ENCODE peak calls at places on chromosomes 5 and 9, in seven cellular contexts. Y is neural progenitor cell; G is IMR-90; V is tibial artery; E is CD8-positive, alpha-beta T cell; D is fibroblast of lung; F is right atrium auricular region. I is an unnamed sample.

GRCh38 chr5:135318924-135319323 is 80.1 kb downstream of the MACROH2A1 start:
- DNase-seq in F (peak), D (no peak), E (no peak), Y (no peak), G (no peak), V (no peak), I (no peak)

GRCh38 chr5:134649163-134649916 is 755 bp downstream of the SEC24A start:
- DNase-seq in D (no peak), G (peak), E (no peak), V (peak), F (no peak), Y (no peak), I (no peak)

GRCh38 chr5:156328176-156328575 is 1.2 kb downstream of the SGCD start:
- DNase-seq in F (no peak), Y (no peak), G (peak), E (no peak), D (peak), V (no peak), I (no peak)

GRCh38 chr9:136995772-136996308 is 528 bp downstream of the CLIC3 start:
- DNase-seq in Y (no peak), D (peak), F (no peak), E (no peak), G (peak), V (no peak), I (no peak)

GRCh38 chr5:148457183-148457620 is 73.4 kb downstream of the FBXO38 start:
- DNase-seq in F (no peak), D (no peak), G (no peak), V (no peak), Y (peak), E (peak), I (peak)

GRCh38 chr9:137070906-137071275 is 534 bp upstream of the SAPCD2 start:
- DNase-seq in D (no peak), F (no peak), Y (no peak), V (no peak), G (no peak), E (no peak), I (no peak)

GRCh38 chr5:54311178-54311811 is 922 bp upstream of the ARL15 start:
- DNase-seq in E (no peak), G (peak), F (no peak), D (peak), Y (no peak), V (no peak), I (no peak)

GRCh38 chr9:123997665-123998277 is 13.8 kb upstream of the LHX2 start:
- DNase-seq in F (no peak), G (peak), D (no peak), V (peak), Y (peak), E (no peak), I (no peak)

GRCh38 chr5:81971086-81971693 is 633 bp upstream of the ATG10 start:
- DNase-seq in G (peak), V (no peak), D (peak), Y (peak), E (no peak), F (no peak), I (no peak)

GRCh38 chr5:170273968-170274710 is 23.4 kb downstream of the LCP2 start:
- DNase-seq in V (no peak), E (peak), D (peak), Y (peak), F (no peak), G (no peak), I (no peak)

GRCh38 chr9:130444565-130445221 is at the start of gene ASS1:
- DNase-seq in E (peak), F (peak), Y (peak), D (no peak), G (no peak), V (peak), I (no peak)

GRCh38 chr5:170121321-170121720 is 15.6 kb downstream of the FOXI1 start:
- DNase-seq in E (no peak), F (no peak), Y (no peak), D (peak), V (no peak), G (peak), I (no peak)

GRCh38 chr5:9361835-9362234 is 184.0 kb downstream of the SEMA5A start:
- DNase-seq in G (peak), E (no peak), D (peak), F (peak), Y (peak), V (no peak), I (no peak)

GRCh38 chr5:84487963-84488362 is 103.3 kb upstream of the EDIL3 start:
- DNase-seq in Y (no peak), E (no peak), D (peak), F (peak), V (no peak), G (peak), I (no peak)

GRCh38 chr9:129525781-129526180 is 95.1 kb downstream of the C9orf50 start:
- DNase-seq in V (no peak), D (no peak), E (no peak), F (no peak), Y (no peak), G (no peak), I (no peak)

GRCh38 chr9:131539223-131539923 is 6.0 kb upstream of the PRRT1B start:
- DNase-seq in F (no peak), Y (no peak), V (no peak), E (peak), D (no peak), G (no peak), I (no peak)

GRCh38 chr9:13787234-13787833 is 507.8 kb upstream of the MPDZ start:
- DNase-seq in G (peak), V (no peak), D (peak), Y (no peak), E (no peak), F (no peak), I (peak)

GRCh38 chr5:52077941-52078825 is 694.9 kb downstream of the ISL1 start:
- DNase-seq in F (no peak), V (no peak), Y (peak), E (no peak), D (no peak), G (no peak), I (no peak)

GRCh38 chr9:95836072-95836471 is 39.4 kb upstream of the ERCC6L2 start:
- DNase-seq in E (no peak), F (no peak), G (peak), D (peak), Y (no peak), V (no peak), I (no peak)

GRCh38 chr5:38463634-38464521 is 92.6 kb downstream of the LIFR start:
- DNase-seq in D (peak), F (no peak), Y (no peak), V (no peak), E (no peak), G (peak), I (peak)

GRCh38 chr5:167570431-167570830 is 721.0 kb upstream of the WWC1 start:
- DNase-seq in V (no peak), G (no peak), E (no peak), D (no peak), F (no peak), Y (no peak), I (no peak)

GRCh38 chr9:84851935-84852585 is 182.5 kb downstream of the NTRK2 start:
- DNase-seq in D (peak), G (peak), F (peak), Y (peak), E (no peak), V (peak), I (no peak)

GRCh38 chr9:136944519-136945332 is at the start of the genes C8G and FBXW5:
- DNase-seq in D (peak), F (peak), V (peak), E (peak), G (peak), Y (peak), I (peak)

GRCh38 chr5:79759848-79760247 is 70.2 kb downstream of the CMYA5 start:
- DNase-seq in G (no peak), E (no peak), Y (no peak), D (peak), F (no peak), V (no peak), I (no peak)

GRCh38 chr5:17248999-17249634 is 31.7 kb downstream of the BASP1 start:
- DNase-seq in D (peak), E (no peak), V (peak), F (peak), G (peak), Y (no peak), I (no peak)
- H3K27ac ChIP-seq in D (peak), E (no peak), V (peak), F (no peak), G (peak), Y (no peak), I (no peak)

GRCh38 chr5:34692781-34693180 is 36.7 kb downstream of the RAI14 start:
- DNase-seq in E (no peak), D (no peak), Y (no peak), G (no peak), V (no peak), F (no peak), I (no peak)

GRCh38 chr5:34690898-34691297 is 34.8 kb downstream of the RAI14 start:
- DNase-seq in F (no peak), E (no peak), Y (no peak), G (no peak), D (no peak), V (no peak), I (no peak)

GRCh38 chr5:34688015-34688800 is 32.1 kb downstream of the RAI14 start:
- DNase-seq in F (no peak), G (no peak), E (no peak), D (peak), V (no peak), Y (no peak), I (no peak)

GRCh38 chr5:34691326-34691725 is 35.2 kb downstream of the RAI14 start:
- DNase-seq in V (no peak), Y (no peak), D (peak), G (no peak), E (no peak), F (no peak), I (no peak)

GRCh38 chr5:34690301-34690700 is 34.2 kb downstream of the RAI14 start:
- DNase-seq in D (no peak), V (no peak), G (no peak), F (no peak), E (no peak), Y (no peak), I (no peak)
- TF ChIP-seq CTCF in D (no peak), V (no peak), G (no peak), F (no peak), E (no peak), Y (no peak), I (no peak)

DNA sequence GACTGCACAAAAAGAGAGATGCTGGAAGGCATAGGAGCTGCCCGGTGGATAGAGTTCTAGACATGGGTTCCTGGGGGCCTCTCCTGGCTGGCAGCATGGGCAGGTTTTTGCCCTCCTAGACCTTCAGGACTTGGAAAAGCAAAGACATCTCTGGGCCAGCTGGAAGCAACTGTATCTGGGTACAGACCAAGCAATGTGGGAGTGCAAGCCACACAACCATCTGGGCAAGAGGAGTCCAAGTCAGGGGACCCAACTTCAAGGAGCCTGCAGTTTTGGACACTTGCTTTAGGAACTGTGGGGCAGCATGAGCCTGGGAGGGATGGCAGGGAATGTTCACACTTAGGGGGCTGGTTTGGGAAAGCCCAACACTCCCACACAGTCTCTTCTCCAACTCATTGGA is 323.3 kb downstream of the GADD45G start:
- DNase-seq in D (no peak), E (no peak), Y (no peak), G (no peak), F (peak), V (no peak), I (no peak)
- H3K27ac ChIP-seq in D (no peak), E (no peak), Y (no peak), G (no peak), F (no peak), V (no peak), I (no peak)

GRCh38 chr9:121376214-121376830 is 6.3 kb upstream of the STOM start:
- DNase-seq in F (no peak), E (no peak), G (peak), Y (no peak), V (no peak), D (peak), I (no peak)
- TF ChIP-seq CTCF in F (peak), E (peak), G (peak), Y (peak), V (peak), D (peak), I (peak)

GRCh38 chr5:72283358-72283757 is 36.7 kb downstream of the MRPS27 start:
- DNase-seq in Y (no peak), F (no peak), G (no peak), E (no peak), D (peak), V (no peak), I (no peak)
- H3K27ac ChIP-seq in Y (no peak), F (peak), G (peak), E (no peak), D (no peak), V (peak), I (peak)

GRCh38 chr5:18043344-18043743 is 409.1 kb downstream of the TAF11L14 start:
- DNase-seq in G (no peak), F (no peak), V (no peak), Y (no peak), D (no peak), E (no peak), I (no peak)
- TF ChIP-seq CTCF in G (no peak), F (no peak), V (no peak), Y (no peak), D (no peak), E (no peak), I (no peak)

GRCh38 chr9:88168564-88168963 is 30.3 kb upstream of the SPATA31C2 start:
- DNase-seq in G (no peak), E (no peak), V (no peak), D (no peak), F (no peak), Y (no peak), I (no peak)
- H3K27ac ChIP-seq in G (no peak), E (no peak), V (no peak), D (no peak), F (no peak), Y (no peak), I (no peak)

GRCh38 chr5:181092428-181092827 is 38.5 kb downstream of the OR2V1 start:
- DNase-seq in G (no peak), D (no peak), E (no peak), Y (no peak), V (no peak), F (no peak), I (peak)

GRCh38 chr5:181086410-181087229 is 44.3 kb downstream of the OR2V1 start:
- DNase-seq in D (no peak), F (no peak), G (no peak), E (no peak), Y (no peak), V (no peak), I (peak)

GRCh38 chr5:181084631-181085195 is 44.6 kb downstream of the BTNL9 start:
- DNase-seq in F (no peak), Y (no peak), V (no peak), E (no peak), D (no peak), G (no peak), I (no peak)

GRCh38 chr5:181088289-181088688 is 42.7 kb downstream of the OR2V1 start:
- DNase-seq in V (no peak), D (no peak), Y (peak), G (no peak), F (no peak), E (no peak), I (peak)

DNA sequence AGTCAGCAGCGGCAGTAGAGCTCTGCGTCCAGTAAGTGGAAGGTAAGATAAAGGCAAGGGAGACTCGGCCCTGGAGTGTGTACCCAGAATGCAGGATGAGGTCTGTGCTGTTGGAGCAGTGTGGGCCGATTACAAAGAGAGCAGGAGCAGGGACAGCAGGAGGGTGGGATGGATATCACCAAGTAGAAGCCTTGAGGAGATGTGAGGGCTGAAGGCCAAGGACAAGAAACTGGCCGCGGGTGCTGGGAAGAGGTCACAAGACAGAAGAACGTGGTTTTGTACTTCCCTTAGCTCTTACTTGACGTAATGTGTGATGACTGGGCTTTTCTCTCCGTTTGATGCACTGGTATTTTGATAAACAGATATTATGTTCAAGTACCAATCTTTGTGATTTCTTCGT is 43.7 kb downstream of the OR2V1 start:
- DNase-seq in V (no peak), F (no peak), D (no peak), Y (no peak), E (no peak), G (no peak), I (peak)
- TF ChIP-seq CTCF in V (no peak), F (no peak), D (no peak), Y (no peak), E (no peak), G (no peak), I (no peak)

GRCh38 chr9:33023661-33024060 is 1.4 kb upstream of the DNAJA1 start:
- DNase-seq in V (no peak), E (no peak), G (no peak), Y (no peak), D (no peak), F (no peak), I (no peak)
- H3K27ac ChIP-seq in V (peak), E (no peak), G (no peak), Y (no peak), D (peak), F (peak), I (peak)

DNA sequence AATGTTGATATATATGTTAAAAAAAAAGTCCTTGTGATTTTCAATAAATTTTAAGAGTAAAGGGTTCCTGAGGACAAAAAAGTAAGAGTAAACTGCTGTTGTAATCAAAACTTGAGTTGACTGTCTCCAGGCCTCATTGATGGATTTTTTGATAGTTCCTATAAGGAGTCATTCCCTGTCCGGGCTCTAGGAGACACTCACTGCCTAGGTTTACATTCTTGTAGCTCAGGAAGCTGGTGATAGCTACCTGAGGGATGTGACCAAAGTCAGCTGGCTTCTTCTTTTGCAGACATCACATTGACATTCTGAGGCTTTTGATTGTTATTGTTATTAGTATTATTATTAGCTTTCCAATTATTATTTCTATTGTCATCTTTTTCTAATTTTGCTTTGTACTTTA is 116.5 kb upstream of the FBXL7 start:
- DNase-seq in G (peak), D (peak), Y (peak), E (no peak), V (no peak), F (no peak), I (no peak)
- TF ChIP-seq CTCF in G (peak), D (peak), Y (peak), E (no peak), V (peak), F (peak), I (peak)